ENCODE peak calls at places on chromosomes 6 and 20, in seven cellular contexts. B is right cardiac atrium; X is HTR-8/SVneo; F is amniotic stem cell; L is left ventricle myocardium inferior; T is stimulated activated CD4-positive, alpha-beta T cell treated with anti-CD3 and anti-CD28 coated beads, Interleukin-4, amount 100 ng/mL, for 24 hours; O is smooth muscle cell of the brain vasculature. E is an unnamed sample.

GRCh38 chr20:37302981-37303380 is 13.5 kb downstream of the MANBAL start:
- DNase-seq in O (no peak), X (no peak), B (no peak), L (no peak), T (no peak), F (no peak), E (no peak)

GRCh38 chr6:133540361-133540760 is 299.2 kb downstream of the EYA4 start:
- DNase-seq in T (no peak), O (no peak), B (no peak), L (no peak), F (no peak), X (no peak), E (no peak)

GRCh38 chr20:11867286-11867921 is 50.3 kb upstream of the BTBD3 start:
- DNase-seq in O (no peak), B (no peak), F (no peak), T (no peak), X (no peak), L (no peak), E (no peak)

GRCh38 chr20:49846206-49846807 is 33.7 kb downstream of the SLC9A8 start:
- DNase-seq in X (peak), L (no peak), T (peak), B (no peak), O (no peak), F (peak), E (peak)

GRCh38 chr20:35290186-35290886 is 1.9 kb downstream of the FAM83C start:
- DNase-seq in O (no peak), T (no peak), L (no peak), X (no peak), F (no peak), B (no peak), E (no peak)

GRCh38 chr20:8535403-8536003 is 403.4 kb downstream of the PLCB1 start:
- DNase-seq in X (no peak), L (no peak), B (no peak), T (no peak), O (no peak), F (no peak), E (peak)

GRCh38 chr20:4820833-4821518 is 99.3 kb downstream of the PRND start:
- DNase-seq in F (peak), O (no peak), X (peak), L (no peak), B (no peak), T (no peak), E (peak)

GRCh38 chr6:157576621-157577390 is 195.8 kb downstream of the ZDHHC14 start:
- DNase-seq in F (no peak), T (no peak), L (no peak), O (no peak), B (no peak), X (no peak), E (no peak)

GRCh38 chr6:147741419-147741818 is 232.9 kb downstream of the SAMD5 start:
- DNase-seq in F (no peak), T (no peak), L (no peak), O (no peak), X (no peak), B (peak), E (no peak)

GRCh38 chr6:110511401-110511800 is 35.0 kb upstream of the SLC22A16 start:
- DNase-seq in F (no peak), B (no peak), O (no peak), L (no peak), X (no peak), T (no peak), E (no peak)

GRCh38 chr6:12733876-12734275 is 17.3 kb downstream of the PHACTR1 start:
- DNase-seq in X (no peak), B (no peak), T (no peak), F (no peak), O (no peak), L (no peak), E (no peak)

GRCh38 chr6:35328108-35328723 is 14.1 kb upstream of the PPARD start:
- DNase-seq in T (no peak), L (no peak), B (no peak), F (no peak), O (no peak), X (no peak), E (no peak)

E was measured in adipocyte.